ENCODE peak calls at places on chromosomes 3 and 15, in nine cellular contexts. W, C, A, M, Q, R, E, N and J are unnamed samples.

GRCh38 chr3:9136746-9137434 is 112.6 kb downstream of the SRGAP3 start:
- DNase-seq in A (no peak), M (no peak), Q (no peak), N (no peak), R (no peak), E (no peak), C (no peak), W (no peak), J (no peak)

GRCh38 chr15:63973212-63974009 is 72.9 kb downstream of the DAPK2 start:
- DNase-seq in C (no peak), N (no peak), E (no peak), R (no peak), W (peak), M (no peak), Q (no peak), A (peak), J (no peak)

GRCh38 chr3:48466386-48467109 is 20.0 kb downstream of the ATRIP start:
- DNase-seq in E (no peak), M (no peak), N (peak), W (peak), C (peak), Q (no peak), A (peak), R (no peak), J (peak)

GRCh38 chr3:196232154-196232881 is 16.0 kb downstream of the SLC51A start:
- DNase-seq in C (no peak), Q (no peak), W (no peak), M (no peak), A (no peak), R (no peak), E (peak), N (no peak), J (no peak)

GRCh38 chr15:98442379-98442833 is 205.9 kb upstream of the IGF1R start:
- DNase-seq in W (peak), C (no peak), Q (peak), E (peak), R (no peak), A (peak), M (peak), N (peak), J (no peak)

GRCh38 chr3:177595789-177596188 is 398.5 kb upstream of the TBL1XR1 start:
- DNase-seq in Q (no peak), A (peak), R (no peak), N (no peak), M (no peak), C (no peak), E (no peak), W (no peak), J (no peak)

GRCh38 chr3:106457278-106458210 is 588.7 kb upstream of the CBLB start:
- DNase-seq in R (no peak), C (no peak), E (peak), W (peak), Q (no peak), M (peak), N (peak), A (peak), J (no peak)

GRCh38 chr15:99651023-99651807 is 82.0 kb downstream of the LYSMD4 start:
- DNase-seq in M (peak), E (no peak), R (no peak), Q (no peak), A (peak), C (no peak), N (no peak), W (peak), J (no peak)

GRCh38 chr3:114685053-114685630 is 391.3 kb downstream of the TIGIT start:
- DNase-seq in E (no peak), M (no peak), R (no peak), C (no peak), A (peak), N (no peak), W (peak), Q (peak), J (no peak)